ENCODE peak calls at places on chromosomes 11 and 22, in five cellular contexts. One of them, this sample, is unnamed.

GRCh38 chr11:103581680-103582265 is 454.7 kb upstream of the DDI1 start:
- DNase-seq in renal cortical epithelial cell: peak
- DNase-seq in CD4-positive, alpha-beta memory T cell: no peak
- DNase-seq in iris pigment epithelial cell: no peak
- DNase-seq in T-helper 2 cell: no peak
- DNase-seq in this sample: no peak

GRCh38 chr11:8933931-8934330 is 1.2 kb upstream of the C11orf16 start:
- DNase-seq in renal cortical epithelial cell: no peak
- DNase-seq in CD4-positive, alpha-beta memory T cell: no peak
- DNase-seq in iris pigment epithelial cell: no peak
- DNase-seq in T-helper 2 cell: no peak
- DNase-seq in this sample: no peak

GRCh38 chr11:9203715-9204311 is 61.3 kb downstream of the DENND5A start:
- DNase-seq in renal cortical epithelial cell: no peak
- DNase-seq in CD4-positive, alpha-beta memory T cell: peak
- DNase-seq in iris pigment epithelial cell: no peak
- DNase-seq in T-helper 2 cell: peak
- DNase-seq in this sample: no peak

GRCh38 chr11:67298786-67299185 is 4.5 kb upstream of the SSH3 start:
- DNase-seq in renal cortical epithelial cell: no peak
- DNase-seq in CD4-positive, alpha-beta memory T cell: no peak
- DNase-seq in iris pigment epithelial cell: no peak
- DNase-seq in T-helper 2 cell: no peak
- DNase-seq in this sample: no peak

GRCh38 chr11:130894322-130895025 is 21.8 kb downstream of the SNX19 start:
- DNase-seq in renal cortical epithelial cell: peak
- DNase-seq in CD4-positive, alpha-beta memory T cell: peak
- DNase-seq in iris pigment epithelial cell: peak
- DNase-seq in T-helper 2 cell: peak
- DNase-seq in this sample: peak

GRCh38 chr22:43289976-43290663 is 53.1 kb downstream of the SCUBE1 start:
- DNase-seq in renal cortical epithelial cell: peak
- DNase-seq in CD4-positive, alpha-beta memory T cell: no peak
- DNase-seq in iris pigment epithelial cell: peak
- DNase-seq in T-helper 2 cell: no peak
- DNase-seq in this sample: peak

GRCh38 chr11:77029829-77030228 is 4.4 kb upstream of the B3GNT6 start:
- DNase-seq in renal cortical epithelial cell: no peak
- DNase-seq in CD4-positive, alpha-beta memory T cell: no peak
- DNase-seq in iris pigment epithelial cell: no peak
- DNase-seq in T-helper 2 cell: no peak
- DNase-seq in this sample: no peak

GRCh38 chr11:27812341-27812740 is 112.1 kb upstream of the BDNF start:
- DNase-seq in renal cortical epithelial cell: peak
- DNase-seq in CD4-positive, alpha-beta memory T cell: no peak
- DNase-seq in iris pigment epithelial cell: peak
- DNase-seq in T-helper 2 cell: no peak
- DNase-seq in this sample: peak

GRCh38 chr22:48858121-48858520 is 969.6 kb downstream of the BRD1 start:
- DNase-seq in renal cortical epithelial cell: no peak
- DNase-seq in CD4-positive, alpha-beta memory T cell: no peak
- DNase-seq in iris pigment epithelial cell: no peak
- DNase-seq in T-helper 2 cell: no peak
- DNase-seq in this sample: no peak

GRCh38 chr11:116310215-116310614 is 462.6 kb downstream of the BUD13 start:
- DNase-seq in renal cortical epithelial cell: peak
- DNase-seq in CD4-positive, alpha-beta memory T cell: no peak
- DNase-seq in iris pigment epithelial cell: peak
- DNase-seq in T-helper 2 cell: no peak
- DNase-seq in this sample: peak

GRCh38 chr11:99281331-99281730 is 260.6 kb downstream of the CNTN5 start:
- DNase-seq in renal cortical epithelial cell: no peak
- DNase-seq in CD4-positive, alpha-beta memory T cell: no peak
- DNase-seq in iris pigment epithelial cell: no peak
- DNase-seq in T-helper 2 cell: no peak
- DNase-seq in this sample: no peak

GRCh38 chr22:26548984-26549383 is 36.7 kb upstream of the TFIP11 start:
- DNase-seq in renal cortical epithelial cell: no peak
- DNase-seq in CD4-positive, alpha-beta memory T cell: no peak
- DNase-seq in iris pigment epithelial cell: no peak
- DNase-seq in T-helper 2 cell: no peak
- DNase-seq in this sample: no peak

GRCh38 chr11:2741006-2741376 is 41.2 kb upstream of the KCNQ1OT1 start:
- DNase-seq in renal cortical epithelial cell: no peak
- DNase-seq in CD4-positive, alpha-beta memory T cell: no peak
- DNase-seq in iris pigment epithelial cell: no peak
- DNase-seq in T-helper 2 cell: no peak
- DNase-seq in this sample: no peak

GRCh38 chr11:134949121-134949591 is 537.1 kb upstream of the B3GAT1 start:
- DNase-seq in renal cortical epithelial cell: peak
- DNase-seq in CD4-positive, alpha-beta memory T cell: no peak
- DNase-seq in iris pigment epithelial cell: peak
- DNase-seq in T-helper 2 cell: no peak
- DNase-seq in this sample: peak

GRCh38 chr11:57980201-57980600 is 43.5 kb upstream of the OR9Q1 start:
- DNase-seq in renal cortical epithelial cell: no peak
- DNase-seq in CD4-positive, alpha-beta memory T cell: no peak
- DNase-seq in iris pigment epithelial cell: no peak
- DNase-seq in T-helper 2 cell: no peak
- DNase-seq in this sample: no peak

GRCh38 chr11:16767957-16768356 is 29.5 kb downstream of the C11orf58 start:
- DNase-seq in renal cortical epithelial cell: no peak
- DNase-seq in CD4-positive, alpha-beta memory T cell: no peak
- DNase-seq in iris pigment epithelial cell: no peak
- DNase-seq in T-helper 2 cell: no peak
- DNase-seq in this sample: no peak

GRCh38 chr11:44928807-44929206 is 21.9 kb downstream of the TP53I11 start:
- DNase-seq in renal cortical epithelial cell: no peak
- DNase-seq in CD4-positive, alpha-beta memory T cell: no peak
- DNase-seq in iris pigment epithelial cell: no peak
- DNase-seq in T-helper 2 cell: no peak
- DNase-seq in this sample: no peak

GRCh38 chr11:126083829-126084607 is 21.4 kb upstream of the CDON start:
- DNase-seq in renal cortical epithelial cell: no peak
- DNase-seq in CD4-positive, alpha-beta memory T cell: peak
- DNase-seq in iris pigment epithelial cell: no peak
- DNase-seq in T-helper 2 cell: peak
- DNase-seq in this sample: no peak

GRCh38 chr11:117809236-117810055 is 12.4 kb upstream of the DSCAML1 start:
- DNase-seq in renal cortical epithelial cell: no peak
- DNase-seq in CD4-positive, alpha-beta memory T cell: no peak
- DNase-seq in iris pigment epithelial cell: peak
- DNase-seq in T-helper 2 cell: peak
- DNase-seq in this sample: peak

GRCh38 chr11:117979481-117980211 is 6.5 kb upstream of the IL10RA start:
- DNase-seq in renal cortical epithelial cell: no peak
- DNase-seq in CD4-positive, alpha-beta memory T cell: no peak
- DNase-seq in iris pigment epithelial cell: no peak
- DNase-seq in T-helper 2 cell: peak
- DNase-seq in this sample: no peak

GRCh38 chr11:73227571-73228211 is 9.6 kb downstream of the P2RY2 start:
- DNase-seq in renal cortical epithelial cell: no peak
- DNase-seq in CD4-positive, alpha-beta memory T cell: no peak
- DNase-seq in iris pigment epithelial cell: no peak
- DNase-seq in T-helper 2 cell: no peak
- DNase-seq in this sample: no peak

GRCh38 chr11:79414644-79415317 is 26.0 kb downstream of the TENM4 start:
- DNase-seq in renal cortical epithelial cell: peak
- DNase-seq in CD4-positive, alpha-beta memory T cell: no peak
- DNase-seq in iris pigment epithelial cell: peak
- DNase-seq in T-helper 2 cell: no peak
- DNase-seq in this sample: peak

GRCh38 chr22:27420817-27421361 is 380.7 kb downstream of the MN1 start:
- DNase-seq in renal cortical epithelial cell: peak
- DNase-seq in CD4-positive, alpha-beta memory T cell: no peak
- DNase-seq in iris pigment epithelial cell: peak
- DNase-seq in T-helper 2 cell: no peak
- DNase-seq in this sample: peak

This sample was measured in fibroblast of pulmonary artery.